ENCODE peak calls at places on chromosomes 11 and 22, in nine cellular contexts. V is fibroblast of pulmonary artery, O is osteocyte, B is GM23338, P is prostate gland, W is kidney epithelial cell, X is WTC11, J is breast epithelium, U is fibroblast of the aortic adventitia. Y is an unnamed sample.

GRCh38 chr11:96798445-96798844 is 408.6 kb downstream of the JRKL start:
- DNase-seq in V (no peak), O (no peak), B (no peak), P (no peak), W (no peak), X (no peak), J (no peak), U (no peak), Y (no peak)

GRCh38 chr11:61654397-61654829 is 25.8 kb upstream of the DAGLA start:
- DNase-seq in V (peak), O (no peak), B (no peak), P (no peak), W (no peak), X (no peak), J (peak), U (no peak), Y (no peak)

GRCh38 chr11:134391170-134391569 is 20.9 kb downstream of the B3GAT1 start:
- DNase-seq in V (no peak), O (no peak), B (no peak), P (no peak), W (no peak), X (no peak), J (no peak), U (no peak), Y (no peak)

GRCh38 chr11:76230392-76230791 is 24.1 kb upstream of the WNT11 start:
- DNase-seq in V (no peak), O (no peak), B (no peak), P (no peak), W (no peak), X (no peak), J (no peak), U (no peak), Y (no peak)

GRCh38 chr11:61730222-61730994 is 22.0 kb upstream of the MYRF start:
- DNase-seq in V (no peak), O (no peak), B (no peak), P (no peak), W (no peak), X (no peak), J (peak), U (no peak), Y (no peak)

GRCh38 chr22:25942989-25943411 is 201.0 kb downstream of the MYO18B start:
- DNase-seq in V (no peak), O (no peak), B (no peak), P (no peak), W (no peak), X (peak), J (no peak), U (no peak), Y (no peak)

GRCh38 chr11:130202009-130202817 is 42.6 kb downstream of the ST14 start:
- DNase-seq in V (no peak), O (no peak), B (no peak), P (no peak), W (no peak), X (no peak), J (no peak), U (no peak), Y (peak)

GRCh38 chr22:21946262-21946925 is 6.3 kb downstream of the PPM1F start:
- DNase-seq in V (no peak), O (no peak), B (no peak), P (no peak), W (no peak), X (no peak), J (no peak), U (no peak), Y (peak)

GRCh38 chr22:27495325-27495724 is 306.2 kb downstream of the MN1 start:
- DNase-seq in V (no peak), O (no peak), B (no peak), P (no peak), W (no peak), X (no peak), J (no peak), U (no peak), Y (no peak)

GRCh38 chr11:22304337-22304961 is 33.7 kb upstream of the SLC17A6 start:
- DNase-seq in V (peak), O (no peak), B (peak), P (no peak), W (peak), X (no peak), J (no peak), U (peak), Y (no peak)

GRCh38 chr11:34794696-34795095 is 121.5 kb downstream of the APIP start:
- DNase-seq in V (no peak), O (no peak), B (no peak), P (no peak), W (no peak), X (no peak), J (no peak), U (no peak), Y (no peak)

GRCh38 chr11:112176077-112176476 is 765 bp downstream of the BCO2 start:
- DNase-seq in V (no peak), O (no peak), B (no peak), P (no peak), W (no peak), X (no peak), J (no peak), U (no peak), Y (no peak)

GRCh38 chr11:19605500-19606371 is 106.9 kb upstream of the NAV2 start:
- DNase-seq in V (peak), O (no peak), B (no peak), P (peak), W (no peak), X (no peak), J (no peak), U (peak), Y (peak)

GRCh38 chr11:12235945-12236743 is 125.8 kb downstream of the MICAL2 start:
- DNase-seq in V (peak), O (no peak), B (peak), P (peak), W (peak), X (no peak), J (peak), U (peak), Y (no peak)

GRCh38 chr22:25362215-25362882 is 142.9 kb downstream of the CRYBB2 start:
- DNase-seq in V (peak), O (no peak), B (peak), P (peak), W (no peak), X (peak), J (no peak), U (peak), Y (peak)

GRCh38 chr11:111623527-111624030 is 21.3 kb downstream of the SIK2 start:
- DNase-seq in V (no peak), O (no peak), B (no peak), P (no peak), W (no peak), X (no peak), J (no peak), U (no peak), Y (no peak)

GRCh38 chr22:35894937-35895708 is 133.5 kb downstream of the RBFOX2 start:
- DNase-seq in V (peak), O (no peak), B (no peak), P (peak), W (no peak), X (no peak), J (peak), U (peak), Y (no peak)

GRCh38 chr11:68839953-68840641 is 1.6 kb downstream of the CPT1A start:
- DNase-seq in V (peak), O (no peak), B (peak), P (no peak), W (no peak), X (no peak), J (no peak), U (peak), Y (no peak)

GRCh38 chr22:41947181-41948080 is 479 bp upstream of the CENPM start:
- DNase-seq in V (no peak), O (no peak), B (no peak), P (no peak), W (no peak), X (no peak), J (no peak), U (no peak), Y (no peak)

GRCh38 chr22:41949297-41949965 is 2.5 kb upstream of the CENPM start:
- DNase-seq in V (no peak), O (no peak), B (no peak), P (no peak), W (no peak), X (no peak), J (no peak), U (no peak), Y (no peak)

GRCh38 chr22:41952713-41953112 is 763 bp downstream of the SMIM45 start:
- DNase-seq in V (no peak), O (no peak), B (no peak), P (no peak), W (no peak), X (no peak), J (no peak), U (no peak), Y (no peak)

GRCh38 chr22:41948142-41948541 is 1.2 kb upstream of the CENPM start:
- DNase-seq in V (no peak), O (no peak), B (no peak), P (no peak), W (no peak), X (no peak), J (no peak), U (no peak), Y (no peak)

DNA sequence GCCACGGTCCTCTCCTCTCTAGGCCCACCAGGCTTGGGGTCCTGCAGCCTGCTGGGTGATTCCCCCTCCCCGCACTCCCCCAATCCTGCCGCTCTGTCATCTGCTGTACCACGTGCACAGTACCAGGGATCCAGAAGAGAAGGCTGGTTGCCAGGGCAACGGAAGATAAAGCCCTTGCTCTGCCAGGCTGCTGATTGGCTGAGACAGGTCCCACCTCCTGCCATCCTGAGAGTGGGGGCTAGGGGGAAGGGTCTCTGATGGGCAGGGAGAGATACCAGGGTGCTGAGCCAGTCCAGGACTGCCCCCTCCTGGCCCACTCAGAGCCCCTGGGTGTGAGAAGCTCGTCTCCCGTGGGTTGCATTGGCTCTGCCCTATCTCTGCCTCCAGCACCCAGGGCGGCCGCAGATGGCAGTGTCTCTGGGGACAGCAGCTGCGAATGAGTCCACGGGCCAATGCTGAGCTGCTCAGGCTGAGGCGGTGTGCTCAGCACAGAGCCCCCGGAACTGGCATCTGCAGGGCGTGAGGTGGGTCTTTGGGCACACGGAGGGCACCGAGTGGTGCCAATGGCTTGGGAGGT is at the start of gene SMIM45:
- DNase-seq in V (peak), O (no peak), B (peak), P (no peak), W (no peak), X (peak), J (no peak), U (no peak), Y (no peak)
- TF ChIP-seq CTCF in V (no peak), O (no peak), B (peak), P (no peak), W (no peak), X (no peak), J (no peak), U (no peak), Y (no peak)

GRCh38 chr11:78385205-78385604 is 32.4 kb downstream of the GAB2 start:
- DNase-seq in V (no peak), O (no peak), B (no peak), P (no peak), W (no peak), X (no peak), J (no peak), U (no peak), Y (no peak)
- TF ChIP-seq CTCF in V (no peak), O (no peak), B (no peak), P (no peak), W (no peak), X (no peak), J (no peak), U (no peak), Y (no peak)

DNA sequence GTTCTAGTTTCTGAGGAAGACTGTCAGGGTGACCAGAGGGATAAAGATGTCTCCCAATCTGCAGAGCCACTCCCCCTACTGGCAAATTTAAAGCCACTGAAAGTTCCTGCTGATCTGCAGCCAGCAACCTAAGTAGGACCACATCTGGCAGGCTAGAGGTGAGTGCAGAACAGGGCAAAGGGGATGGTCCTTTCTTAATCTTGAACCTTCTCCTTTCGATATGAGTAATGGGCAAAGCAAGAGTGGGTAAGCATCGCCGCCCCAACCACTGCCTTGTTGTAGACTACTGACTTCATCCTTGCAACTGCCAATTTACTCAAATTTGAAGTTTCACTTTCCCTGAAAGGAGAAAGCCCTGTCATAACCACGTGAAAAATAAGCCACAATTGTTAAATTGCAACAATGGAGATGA is 30.7 kb downstream of the SCUBE2 start:
- DNase-seq in V (no peak), O (no peak), B (peak), P (no peak), W (no peak), X (peak), J (no peak), U (no peak), Y (no peak)
- TF ChIP-seq CTCF in V (peak), O (no peak), B (peak), P (no peak), W (peak), X (no peak), J (no peak), U (no peak), Y (peak)

DNA sequence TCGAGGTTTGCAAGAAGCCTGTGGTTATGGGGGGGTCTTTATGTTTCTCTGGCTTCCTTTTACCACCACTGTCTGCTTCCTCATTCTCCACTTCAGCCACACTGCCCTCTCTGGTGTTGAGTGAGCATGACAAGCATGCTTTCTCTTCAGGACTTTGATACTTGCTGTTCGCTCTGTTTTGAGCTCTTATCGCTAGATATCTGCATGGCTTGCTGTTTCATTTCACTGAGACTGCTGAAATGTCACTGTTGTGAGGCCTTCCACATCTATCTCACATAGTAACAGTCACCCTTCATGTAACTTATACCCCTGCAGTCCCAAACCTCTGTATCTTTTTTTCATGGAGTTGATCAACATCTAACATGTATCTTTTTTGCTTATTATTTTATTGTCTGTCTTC is 59.8 kb downstream of the TMEM135 start:
- DNase-seq in V (peak), O (no peak), B (peak), P (no peak), W (no peak), X (peak), J (no peak), U (peak), Y (no peak)
- TF ChIP-seq CTCF in V (peak), O (peak), B (peak), P (no peak), W (peak), X (peak), J (no peak), U (peak), Y (peak)

GRCh38 chr11:2400069-2400760 is at the start of gene TSSC4:
- DNase-seq in V (peak), O (peak), B (peak), P (peak), W (peak), X (peak), J (peak), U (peak), Y (peak)

GRCh38 chr11:2400761-2401435 is 348 bp downstream of the TSSC4 start:
- DNase-seq in V (peak), O (no peak), B (no peak), P (no peak), W (no peak), X (no peak), J (no peak), U (no peak), Y (no peak)

GRCh38 chr11:2399488-2400068 is 972 bp upstream of the TSSC4 start:
- DNase-seq in V (peak), O (no peak), B (peak), P (no peak), W (no peak), X (no peak), J (no peak), U (peak), Y (peak)

GRCh38 chr11:2397005-2397404 is 3.5 kb upstream of the TSSC4 start:
- DNase-seq in V (no peak), O (no peak), B (no peak), P (no peak), W (no peak), X (no peak), J (no peak), U (no peak), Y (no peak)

DNA sequence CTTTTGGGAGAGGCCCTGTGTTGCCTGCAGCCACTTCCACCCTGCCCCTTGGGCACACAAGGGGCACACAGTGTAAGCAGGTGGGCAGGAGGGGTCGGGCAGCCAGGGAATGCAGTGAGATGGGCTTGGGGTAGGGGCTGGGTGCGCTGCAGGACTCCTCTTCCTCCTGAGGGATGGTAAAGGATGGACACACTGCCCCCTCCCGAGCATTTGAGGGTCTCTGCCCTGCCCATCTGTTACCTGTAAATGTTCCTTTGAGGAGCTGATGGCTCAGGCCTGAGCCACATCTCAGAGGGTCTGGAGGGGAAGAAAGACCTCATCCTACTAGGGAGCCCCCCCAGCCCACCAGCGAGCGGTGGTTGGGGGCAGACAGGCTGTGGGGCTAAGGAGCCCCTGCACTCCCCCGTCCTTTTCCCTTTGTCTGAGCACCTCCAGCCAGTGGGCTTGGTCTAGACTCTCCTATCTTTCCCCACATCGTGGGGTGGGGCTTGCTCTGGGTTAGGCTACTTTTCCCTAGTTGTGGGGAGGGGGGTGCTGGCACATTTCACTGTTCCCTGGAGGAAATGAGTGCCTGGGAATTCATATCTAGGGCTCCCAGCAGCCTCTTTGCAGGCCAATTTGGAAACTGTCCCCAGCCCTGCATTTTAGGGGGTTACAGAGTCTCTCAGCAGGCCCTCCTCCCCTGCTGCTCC is 1.7 kb upstream of the TSSC4 start:
- DNase-seq in V (no peak), O (no peak), B (no peak), P (no peak), W (no peak), X (no peak), J (no peak), U (no peak), Y (no peak)
- TF ChIP-seq CTCF in V (no peak), O (no peak), B (no peak), P (no peak), W (no peak), X (no peak), J (no peak), U (no peak), Y (no peak)

GRCh38 chr11:119371067-119371601 is 10.4 kb downstream of the USP2 start:
- DNase-seq in V (no peak), O (no peak), B (no peak), P (no peak), W (no peak), X (no peak), J (no peak), U (no peak), Y (no peak)

GRCh38 chr11:119373059-119373875 is 8.2 kb downstream of the USP2 start:
- DNase-seq in V (no peak), O (no peak), B (no peak), P (no peak), W (no peak), X (no peak), J (no peak), U (no peak), Y (no peak)

GRCh38 chr11:119371778-119372182 is 9.7 kb downstream of the USP2 start:
- DNase-seq in V (no peak), O (no peak), B (no peak), P (no peak), W (no peak), X (no peak), J (no peak), U (no peak), Y (peak)

GRCh38 chr11:119373917-119374631 is 7.4 kb downstream of the USP2 start:
- DNase-seq in V (peak), O (no peak), B (peak), P (peak), W (no peak), X (peak), J (no peak), U (peak), Y (peak)

GRCh38 chr11:119372260-119373058 is 9.0 kb downstream of the USP2 start:
- DNase-seq in V (no peak), O (no peak), B (no peak), P (no peak), W (no peak), X (no peak), J (no peak), U (no peak), Y (peak)
- TF ChIP-seq CTCF in V (no peak), O (no peak), B (no peak), P (no peak), W (no peak), X (no peak), J (no peak), U (no peak), Y (no peak)

GRCh38 chr22:37421468-37421877 is 5.8 kb downstream of the ELFN2 start:
- DNase-seq in V (no peak), O (no peak), B (no peak), P (no peak), W (no peak), X (no peak), J (no peak), U (no peak), Y (peak)

GRCh38 chr22:37420656-37421467 is 6.4 kb downstream of the ELFN2 start:
- DNase-seq in V (no peak), O (no peak), B (peak), P (no peak), W (no peak), X (no peak), J (no peak), U (peak), Y (peak)

GRCh38 chr22:37418627-37419369 is 8.5 kb downstream of the ELFN2 start:
- DNase-seq in V (no peak), O (no peak), B (peak), P (no peak), W (no peak), X (no peak), J (no peak), U (no peak), Y (no peak)

GRCh38 chr22:37419370-37419915 is 7.8 kb downstream of the ELFN2 start:
- DNase-seq in V (no peak), O (no peak), B (no peak), P (no peak), W (no peak), X (no peak), J (no peak), U (no peak), Y (no peak)

GRCh38 chr22:37419916-37420655 is 7.2 kb downstream of the ELFN2 start:
- DNase-seq in V (no peak), O (no peak), B (peak), P (no peak), W (no peak), X (peak), J (no peak), U (no peak), Y (peak)
- TF ChIP-seq CTCF in V (no peak), O (no peak), B (no peak), P (no peak), W (no peak), X (no peak), J (no peak), U (no peak), Y (no peak)

DNA sequence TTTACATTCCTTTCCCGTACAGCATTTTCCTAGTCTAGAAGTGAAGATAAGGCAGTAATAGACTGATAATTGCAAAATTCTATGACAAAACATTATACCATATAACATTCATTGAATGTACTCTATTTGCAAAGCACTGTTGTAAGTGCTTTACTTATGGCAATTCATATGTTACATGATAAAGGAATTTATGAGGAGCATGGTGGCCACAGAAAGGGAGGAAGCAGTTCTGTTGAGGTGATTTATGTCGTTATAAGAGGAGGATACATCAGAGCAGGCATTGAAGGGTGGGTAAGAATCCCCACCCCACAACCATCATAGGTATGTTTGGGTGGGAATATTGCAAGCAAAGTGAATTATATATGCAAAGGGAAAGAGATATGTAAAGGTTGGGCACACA is 434.7 kb downstream of the RAB38 start:
- DNase-seq in V (no peak), O (no peak), B (no peak), P (no peak), W (no peak), X (no peak), J (no peak), U (no peak), Y (no peak)
- TF ChIP-seq CTCF in V (no peak), O (no peak), B (no peak), P (no peak), W (no peak), X (no peak), J (no peak), U (no peak), Y (no peak)

Y was measured in osteoblast.